ENCODE peak calls at places on chromosomes 5 and 9, in ten cellular contexts. One of them, this sample, is unnamed.

GRCh38 chr9:130311019-130311773 is 45.6 kb downstream of the HMCN2 start:
- DNase-seq in DND-41: no peak
- DNase-seq in sigmoid colon: no peak
- DNase-seq in RWPE1: no peak
- DNase-seq in LNCaP clone FGC: no peak
- DNase-seq in right atrium auricular region: no peak
- DNase-seq in heart left ventricle: no peak
- DNase-seq in GM13977: no peak
- DNase-seq in heart right ventricle: no peak
- DNase-seq in epithelial cell of esophagus: no peak
- DNase-seq in this sample: no peak

GRCh38 chr9:130662099-130662926 is 2.1 kb upstream of the PRDM12 start:
- DNase-seq in DND-41: no peak
- DNase-seq in sigmoid colon: no peak
- DNase-seq in RWPE1: no peak
- DNase-seq in LNCaP clone FGC: no peak
- DNase-seq in right atrium auricular region: no peak
- DNase-seq in heart left ventricle: no peak
- DNase-seq in GM13977: peak
- DNase-seq in heart right ventricle: no peak
- DNase-seq in epithelial cell of esophagus: no peak
- DNase-seq in this sample: no peak

GRCh38 chr5:167634432-167634831 is 657.0 kb upstream of the WWC1 start:
- DNase-seq in DND-41: no peak
- DNase-seq in sigmoid colon: no peak
- DNase-seq in RWPE1: no peak
- DNase-seq in LNCaP clone FGC: no peak
- DNase-seq in right atrium auricular region: no peak
- DNase-seq in heart left ventricle: no peak
- DNase-seq in GM13977: no peak
- DNase-seq in heart right ventricle: no peak
- DNase-seq in epithelial cell of esophagus: peak
- DNase-seq in this sample: no peak

GRCh38 chr5:116739648-116740047 is 165.0 kb upstream of the SEMA6A start:
- DNase-seq in DND-41: no peak
- DNase-seq in sigmoid colon: no peak
- DNase-seq in RWPE1: no peak
- DNase-seq in LNCaP clone FGC: no peak
- DNase-seq in right atrium auricular region: no peak
- DNase-seq in heart left ventricle: no peak
- DNase-seq in GM13977: no peak
- DNase-seq in heart right ventricle: no peak
- DNase-seq in epithelial cell of esophagus: no peak
- DNase-seq in this sample: no peak

GRCh38 chr5:173187054-173187743 is 42.9 kb downstream of the BNIP1 start:
- DNase-seq in DND-41: peak
- DNase-seq in sigmoid colon: no peak
- DNase-seq in RWPE1: no peak
- DNase-seq in LNCaP clone FGC: no peak
- DNase-seq in right atrium auricular region: no peak
- DNase-seq in heart left ventricle: no peak
- DNase-seq in GM13977: no peak
- DNase-seq in heart right ventricle: no peak
- DNase-seq in epithelial cell of esophagus: no peak
- DNase-seq in this sample: peak

GRCh38 chr9:79570449-79571308 is 1.1 kb upstream of the TLE4 start:
- DNase-seq in DND-41: no peak
- DNase-seq in sigmoid colon: peak
- DNase-seq in RWPE1: peak
- DNase-seq in LNCaP clone FGC: no peak
- DNase-seq in right atrium auricular region: peak
- DNase-seq in heart left ventricle: peak
- DNase-seq in GM13977: peak
- DNase-seq in heart right ventricle: peak
- DNase-seq in epithelial cell of esophagus: peak
- DNase-seq in this sample: no peak

GRCh38 chr9:87776481-87777373 is 50.8 kb downstream of the CTSL start:
- DNase-seq in DND-41: no peak
- DNase-seq in sigmoid colon: no peak
- DNase-seq in RWPE1: no peak
- DNase-seq in LNCaP clone FGC: no peak
- DNase-seq in right atrium auricular region: no peak
- DNase-seq in heart left ventricle: no peak
- DNase-seq in GM13977: no peak
- DNase-seq in heart right ventricle: no peak
- DNase-seq in epithelial cell of esophagus: no peak
- DNase-seq in this sample: no peak

GRCh38 chr9:136545065-136545965 is 533 bp downstream of the NOTCH1 start:
- DNase-seq in DND-41: peak
- DNase-seq in sigmoid colon: no peak
- DNase-seq in RWPE1: no peak
- DNase-seq in LNCaP clone FGC: no peak
- DNase-seq in right atrium auricular region: no peak
- DNase-seq in heart left ventricle: no peak
- DNase-seq in GM13977: peak
- DNase-seq in heart right ventricle: no peak
- DNase-seq in epithelial cell of esophagus: no peak
- DNase-seq in this sample: peak

GRCh38 chr5:83488271-83488670 is 16.7 kb downstream of the VCAN start:
- DNase-seq in DND-41: no peak
- DNase-seq in sigmoid colon: no peak
- DNase-seq in RWPE1: no peak
- DNase-seq in LNCaP clone FGC: no peak
- DNase-seq in right atrium auricular region: no peak
- DNase-seq in heart left ventricle: no peak
- DNase-seq in GM13977: no peak
- DNase-seq in heart right ventricle: no peak
- DNase-seq in epithelial cell of esophagus: no peak
- DNase-seq in this sample: no peak

GRCh38 chr5:179344301-179345178 is 721 bp downstream of the ADAMTS2 start:
- DNase-seq in DND-41: no peak
- DNase-seq in sigmoid colon: no peak
- DNase-seq in RWPE1: no peak
- DNase-seq in LNCaP clone FGC: no peak
- DNase-seq in right atrium auricular region: no peak
- DNase-seq in heart left ventricle: no peak
- DNase-seq in GM13977: no peak
- DNase-seq in heart right ventricle: no peak
- DNase-seq in epithelial cell of esophagus: no peak
- DNase-seq in this sample: no peak

GRCh38 chr5:180343846-180344327 is 9.2 kb downstream of the GFPT2 start:
- DNase-seq in DND-41: no peak
- DNase-seq in sigmoid colon: peak
- DNase-seq in RWPE1: peak
- DNase-seq in LNCaP clone FGC: no peak
- DNase-seq in right atrium auricular region: peak
- DNase-seq in heart left ventricle: no peak
- DNase-seq in GM13977: no peak
- DNase-seq in heart right ventricle: no peak
- DNase-seq in epithelial cell of esophagus: no peak
- DNase-seq in this sample: no peak

GRCh38 chr5:75885849-75886596 is 168.8 kb upstream of the POC5 start:
- DNase-seq in DND-41: no peak
- DNase-seq in sigmoid colon: no peak
- DNase-seq in RWPE1: no peak
- DNase-seq in LNCaP clone FGC: no peak
- DNase-seq in right atrium auricular region: no peak
- DNase-seq in heart left ventricle: no peak
- DNase-seq in GM13977: no peak
- DNase-seq in heart right ventricle: no peak
- DNase-seq in epithelial cell of esophagus: peak
- DNase-seq in this sample: peak

GRCh38 chr9:107767711-107768110 is 278.1 kb upstream of the KLF4 start:
- DNase-seq in DND-41: no peak
- DNase-seq in sigmoid colon: no peak
- DNase-seq in RWPE1: no peak
- DNase-seq in LNCaP clone FGC: no peak
- DNase-seq in right atrium auricular region: no peak
- DNase-seq in heart left ventricle: no peak
- DNase-seq in GM13977: no peak
- DNase-seq in heart right ventricle: no peak
- DNase-seq in epithelial cell of esophagus: no peak
- DNase-seq in this sample: no peak

GRCh38 chr5:102271759-102272158 is 24.3 kb downstream of the SLCO4C1 start:
- DNase-seq in DND-41: no peak
- DNase-seq in sigmoid colon: no peak
- DNase-seq in RWPE1: no peak
- DNase-seq in LNCaP clone FGC: no peak
- DNase-seq in right atrium auricular region: no peak
- DNase-seq in heart left ventricle: no peak
- DNase-seq in GM13977: no peak
- DNase-seq in heart right ventricle: no peak
- DNase-seq in epithelial cell of esophagus: no peak
- DNase-seq in this sample: no peak

GRCh38 chr5:174731214-174732039 is 7.0 kb downstream of the MSX2 start:
- DNase-seq in DND-41: no peak
- DNase-seq in sigmoid colon: no peak
- DNase-seq in RWPE1: no peak
- DNase-seq in LNCaP clone FGC: no peak
- DNase-seq in right atrium auricular region: no peak
- DNase-seq in heart left ventricle: no peak
- DNase-seq in GM13977: no peak
- DNase-seq in heart right ventricle: no peak
- DNase-seq in epithelial cell of esophagus: no peak
- DNase-seq in this sample: no peak

GRCh38 chr9:35001803-35002502 is 12.4 kb downstream of the DNAJB5 start:
- DNase-seq in DND-41: no peak
- DNase-seq in sigmoid colon: no peak
- DNase-seq in RWPE1: no peak
- DNase-seq in LNCaP clone FGC: no peak
- DNase-seq in right atrium auricular region: peak
- DNase-seq in heart left ventricle: no peak
- DNase-seq in GM13977: peak
- DNase-seq in heart right ventricle: no peak
- DNase-seq in epithelial cell of esophagus: peak
- DNase-seq in this sample: no peak

GRCh38 chr5:87120518-87121314 is 147.0 kb upstream of the RASA1 start:
- DNase-seq in DND-41: no peak
- DNase-seq in sigmoid colon: no peak
- DNase-seq in RWPE1: peak
- DNase-seq in LNCaP clone FGC: peak
- DNase-seq in right atrium auricular region: no peak
- DNase-seq in heart left ventricle: no peak
- DNase-seq in GM13977: peak
- DNase-seq in heart right ventricle: no peak
- DNase-seq in epithelial cell of esophagus: peak
- DNase-seq in this sample: peak

GRCh38 chr5:172436078-172436873 is 18.0 kb downstream of the SH3PXD2B start:
- DNase-seq in DND-41: no peak
- DNase-seq in sigmoid colon: peak
- DNase-seq in RWPE1: no peak
- DNase-seq in LNCaP clone FGC: no peak
- DNase-seq in right atrium auricular region: no peak
- DNase-seq in heart left ventricle: no peak
- DNase-seq in GM13977: no peak
- DNase-seq in heart right ventricle: no peak
- DNase-seq in epithelial cell of esophagus: no peak
- DNase-seq in this sample: no peak

DNA sequence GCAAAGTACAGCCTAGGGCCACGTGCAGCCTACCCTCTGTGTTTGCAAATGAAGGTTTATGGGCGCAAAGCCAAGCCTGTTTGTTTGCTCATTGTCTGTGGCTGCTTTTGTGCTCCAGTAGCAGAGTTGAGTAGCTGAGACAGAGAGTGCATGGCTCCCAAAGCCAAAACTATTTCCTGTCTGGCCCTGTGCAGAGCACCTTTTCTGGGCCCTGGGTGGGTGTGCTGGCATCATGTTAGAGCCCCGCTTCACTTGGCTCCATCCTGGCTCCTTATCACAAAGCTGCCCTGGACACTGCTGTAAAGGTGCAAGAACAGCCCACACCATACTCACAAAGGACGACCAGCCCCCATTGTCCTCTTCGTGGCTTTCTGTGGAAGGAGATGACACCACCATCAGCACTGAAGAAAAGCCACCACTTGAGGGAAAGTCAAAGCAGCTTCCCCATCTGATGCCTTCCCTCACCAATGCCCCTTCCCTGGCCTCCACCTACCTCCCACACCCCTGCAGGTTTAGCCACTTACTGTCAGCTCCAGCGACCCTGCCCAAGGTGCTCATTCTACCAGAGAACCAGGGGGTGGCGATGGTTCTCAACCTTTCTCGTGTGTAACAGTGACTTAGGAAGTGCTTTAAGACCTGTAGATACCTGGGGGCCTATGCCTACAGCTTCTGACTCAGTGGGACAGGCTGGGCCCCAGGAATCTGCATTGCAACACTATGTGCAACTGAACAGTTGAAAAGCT is 23.4 kb downstream of the LCP2 start:
- DNase-seq in DND-41: peak
- DNase-seq in sigmoid colon: peak
- DNase-seq in RWPE1: peak
- DNase-seq in LNCaP clone FGC: peak
- DNase-seq in right atrium auricular region: no peak
- DNase-seq in heart left ventricle: no peak
- DNase-seq in GM13977: peak
- DNase-seq in heart right ventricle: no peak
- DNase-seq in epithelial cell of esophagus: peak
- DNase-seq in this sample: peak
- TF ChIP-seq CTCF in DND-41: peak
- TF ChIP-seq CTCF in sigmoid colon: no peak
- TF ChIP-seq CTCF in RWPE1: no peak
- TF ChIP-seq CTCF in LNCaP clone FGC: peak
- TF ChIP-seq CTCF in right atrium auricular region: peak
- TF ChIP-seq CTCF in heart left ventricle: peak
- TF ChIP-seq CTCF in GM13977: peak
- TF ChIP-seq CTCF in heart right ventricle: peak
- TF ChIP-seq CTCF in epithelial cell of esophagus: no peak
- TF ChIP-seq CTCF in this sample: peak

GRCh38 chr9:128863647-128864046 is 18.1 kb downstream of the KYAT1 start:
- DNase-seq in DND-41: peak
- DNase-seq in sigmoid colon: peak
- DNase-seq in RWPE1: peak
- DNase-seq in LNCaP clone FGC: no peak
- DNase-seq in right atrium auricular region: peak
- DNase-seq in heart left ventricle: peak
- DNase-seq in GM13977: peak
- DNase-seq in heart right ventricle: peak
- DNase-seq in epithelial cell of esophagus: peak
- DNase-seq in this sample: peak
- TF ChIP-seq CTCF in DND-41: peak
- TF ChIP-seq CTCF in sigmoid colon: peak
- TF ChIP-seq CTCF in RWPE1: peak
- TF ChIP-seq CTCF in LNCaP clone FGC: peak
- TF ChIP-seq CTCF in right atrium auricular region: peak
- TF ChIP-seq CTCF in heart left ventricle: peak
- TF ChIP-seq CTCF in GM13977: peak
- TF ChIP-seq CTCF in heart right ventricle: peak
- TF ChIP-seq CTCF in epithelial cell of esophagus: peak
- TF ChIP-seq CTCF in this sample: peak

GRCh38 chr5:25562656-25563055 is 917.9 kb upstream of the CDH10 start:
- DNase-seq in DND-41: no peak
- DNase-seq in sigmoid colon: no peak
- DNase-seq in RWPE1: no peak
- DNase-seq in LNCaP clone FGC: no peak
- DNase-seq in right atrium auricular region: no peak
- DNase-seq in heart left ventricle: no peak
- DNase-seq in GM13977: no peak
- DNase-seq in heart right ventricle: no peak
- DNase-seq in epithelial cell of esophagus: no peak
- DNase-seq in this sample: no peak
- TF ChIP-seq CTCF in DND-41: no peak
- TF ChIP-seq CTCF in sigmoid colon: no peak
- TF ChIP-seq CTCF in RWPE1: no peak
- TF ChIP-seq CTCF in LNCaP clone FGC: no peak
- TF ChIP-seq CTCF in right atrium auricular region: no peak
- TF ChIP-seq CTCF in heart left ventricle: no peak
- TF ChIP-seq CTCF in GM13977: no peak
- TF ChIP-seq CTCF in heart right ventricle: no peak
- TF ChIP-seq CTCF in epithelial cell of esophagus: no peak
- TF ChIP-seq CTCF in this sample: no peak

GRCh38 chr5:3509290-3509689 is 86.3 kb upstream of the IRX1 start:
- DNase-seq in DND-41: no peak
- DNase-seq in sigmoid colon: no peak
- DNase-seq in RWPE1: no peak
- DNase-seq in LNCaP clone FGC: no peak
- DNase-seq in right atrium auricular region: no peak
- DNase-seq in heart left ventricle: no peak
- DNase-seq in GM13977: no peak
- DNase-seq in heart right ventricle: no peak
- DNase-seq in epithelial cell of esophagus: no peak
- DNase-seq in this sample: no peak
- TF ChIP-seq CTCF in DND-41: peak
- TF ChIP-seq CTCF in sigmoid colon: no peak
- TF ChIP-seq CTCF in RWPE1: peak
- TF ChIP-seq CTCF in LNCaP clone FGC: peak
- TF ChIP-seq CTCF in right atrium auricular region: peak
- TF ChIP-seq CTCF in heart left ventricle: no peak
- TF ChIP-seq CTCF in GM13977: no peak
- TF ChIP-seq CTCF in heart right ventricle: no peak
- TF ChIP-seq CTCF in epithelial cell of esophagus: no peak
- TF ChIP-seq CTCF in this sample: no peak